ENCODE peak calls at places on chromosomes 2 and 18, in five cellular contexts. W is HAP-1; X is heart left ventricle; D is naive thymus-derived CD8-positive, alpha-beta T cell; F is NCI-H2081. N is an unnamed sample.

GRCh38 chr2:62304429-62305417 is 108.8 kb downstream of the B3GNT2 start:
- DNase-seq in W (no peak), X (peak), D (peak), F (peak), N (no peak)

GRCh38 chr2:151946856-151947523 is 118.8 kb upstream of the ARL5A start:
- DNase-seq in W (peak), X (no peak), D (no peak), F (no peak), N (no peak)

GRCh38 chr18:65439184-65439583 is 311.6 kb upstream of the CDH7 start:
- DNase-seq in W (no peak), X (no peak), D (no peak), F (no peak), N (no peak)

GRCh38 chr18:10140928-10141327 is 227.1 kb downstream of the VAPA start:
- DNase-seq in W (no peak), X (no peak), D (no peak), F (no peak), N (no peak)

GRCh38 chr2:64296695-64297346 is 152.6 kb upstream of the PELI1 start:
- DNase-seq in W (peak), X (no peak), D (no peak), F (no peak), N (no peak)

GRCh38 chr2:23021311-23022120 is 363.5 kb upstream of the KLHL29 start:
- DNase-seq in W (no peak), X (no peak), D (no peak), F (no peak), N (no peak)

GRCh38 chr2:197309369-197310231 is 980 bp downstream of the ANKRD44 start:
- DNase-seq in W (peak), X (peak), D (peak), F (no peak), N (no peak)

GRCh38 chr2:58042486-58042970 is 4.1 kb upstream of the VRK2 start:
- DNase-seq in W (peak), X (no peak), D (no peak), F (peak), N (peak)

GRCh38 chr2:232488721-232489300 is 1.2 kb upstream of the ECEL1 start:
- DNase-seq in W (no peak), X (peak), D (no peak), F (no peak), N (no peak)

GRCh38 chr18:63439334-63439733 is 17.1 kb upstream of the VPS4B start:
- DNase-seq in W (peak), X (no peak), D (peak), F (peak), N (no peak)

GRCh38 chr18:49520661-49521145 is 33.7 kb upstream of the C18orf32 start:
- DNase-seq in W (peak), X (no peak), D (no peak), F (no peak), N (no peak)

GRCh38 chr2:43312751-43313641 is 86.6 kb upstream of the ZFP36L2 start:
- DNase-seq in W (no peak), X (no peak), D (no peak), F (no peak), N (no peak)

GRCh38 chr18:58699551-58699950 is 28.3 kb downstream of the MALT1 start:
- DNase-seq in W (peak), X (no peak), D (no peak), F (no peak), N (no peak)